ENCODE peak calls at places on chromosomes 16 and 17, in four cellular contexts. E is K562, I is GM12878, B is HepG2. D is an unnamed sample.

GRCh38 chr16:11909653-11910551 is 5.9 kb downstream of the GSPT1 start:
- DNase-seq in E (no peak), I (no peak), B (no peak), D (no peak)

GRCh38 chr17:74497471-74497870 is 31.0 kb downstream of the CD300A start:
- DNase-seq in E (no peak), I (no peak), B (no peak), D (no peak)

GRCh38 chr17:3928394-3928793 is 12.1 kb upstream of the P2RX1 start:
- DNase-seq in E (no peak), I (no peak), B (no peak), D (no peak)

GRCh38 chr16:50183316-50183715 is 30.2 kb downstream of the TENT4B start:
- DNase-seq in E (no peak), I (no peak), B (no peak), D (no peak)

GRCh38 chr16:65884018-65884417 is 482.5 kb upstream of the CDH5 start:
- DNase-seq in E (no peak), I (no peak), B (no peak), D (no peak)

GRCh38 chr16:89193576-89194293 is 6.6 kb downstream of the SLC22A31 start:
- DNase-seq in E (no peak), I (no peak), B (no peak), D (no peak)

GRCh38 chr17:17853811-17854527 is 17.2 kb upstream of the SREBF1 start:
- DNase-seq in E (no peak), I (no peak), B (no peak), D (no peak)

GRCh38 chr17:48444531-48445247 is 14.7 kb upstream of the SKAP1 start:
- DNase-seq in E (peak), I (no peak), B (no peak), D (no peak)

GRCh38 chr17:13027246-13027645 is 9.4 kb upstream of the ELAC2 start:
- DNase-seq in E (no peak), I (no peak), B (no peak), D (no peak)

GRCh38 chr17:32855620-32856019 is 21.3 kb downstream of the MYO1D start:
- DNase-seq in E (no peak), I (no peak), B (no peak), D (no peak)

GRCh38 chr17:79790805-79791353 is 6.0 kb downstream of the CBX8 start:
- DNase-seq in E (no peak), I (no peak), B (no peak), D (no peak)

GRCh38 chr17:7462474-7463367 is 16.7 kb downstream of the ZBTB4 start:
- DNase-seq in E (no peak), I (no peak), B (no peak), D (no peak)

GRCh38 chr17:48997103-48997826 is at the start of gene IGF2BP1:
- DNase-seq in E (peak), I (no peak), B (peak), D (peak)

GRCh38 chr17:74738051-74738996 is 1.3 kb downstream of the RAB37 start:
- DNase-seq in E (no peak), I (peak), B (peak), D (no peak)

GRCh38 chr17:47225436-47225858 is 16.3 kb downstream of the MYL4 start:
- DNase-seq in E (peak), I (no peak), B (peak), D (no peak)

GRCh38 chr17:7004398-7005253 is 7.8 kb upstream of the RNASEK start:
- DNase-seq in E (peak), I (peak), B (peak), D (no peak)

GRCh38 chr16:57341441-57342303 is 16.9 kb upstream of the CCL22 start:
- DNase-seq in E (no peak), I (no peak), B (no peak), D (no peak)

GRCh38 chr17:69874220-69874670 is 200.8 kb upstream of the KCNJ16 start:
- DNase-seq in E (peak), I (no peak), B (no peak), D (no peak)

GRCh38 chr17:61495161-61495857 is 43.1 kb downstream of the TBX4 start:
- DNase-seq in E (peak), I (no peak), B (no peak), D (no peak)

GRCh38 chr17:78387982-78388941 is 9.8 kb downstream of the PGS1 start:
- DNase-seq in E (no peak), I (no peak), B (no peak), D (no peak)

GRCh38 chr17:29776026-29776425 is 153.3 kb upstream of the CORO6 start:
- DNase-seq in E (no peak), I (no peak), B (no peak), D (no peak)

GRCh38 chr16:57846078-57846697 is 43.9 kb upstream of the KIFC3 start:
- DNase-seq in E (peak), I (no peak), B (no peak), D (peak)

GRCh38 chr17:61451538-61452300 is 503 bp upstream of the TBX4 start:
- DNase-seq in E (no peak), I (no peak), B (no peak), D (peak)

GRCh38 chr17:17849147-17849820 is 12.5 kb upstream of the SREBF1 start:
- DNase-seq in E (peak), I (peak), B (peak), D (no peak)

GRCh38 chr17:20114466-20114865 is 105.3 kb downstream of the SPECC1 start:
- DNase-seq in E (no peak), I (no peak), B (no peak), D (no peak)

GRCh38 chr17:34979153-34979552 is 1.2 kb upstream of the LIG3 start:
- DNase-seq in E (peak), I (no peak), B (no peak), D (no peak)

GRCh38 chr16:86918637-86919036 is 340.3 kb downstream of the FOXL1 start:
- DNase-seq in E (no peak), I (no peak), B (no peak), D (no peak)

GRCh38 chr17:43868236-43868994 is 21.4 kb downstream of the CD300LG start:
- DNase-seq in E (no peak), I (no peak), B (no peak), D (no peak)

GRCh38 chr17:47209499-47209898 is 351 bp downstream of the MYL4 start:
- DNase-seq in E (no peak), I (no peak), B (no peak), D (no peak)

GRCh38 chr16:21167360-21167759 is 8.9 kb downstream of the LDAF1 start:
- DNase-seq in E (no peak), I (no peak), B (no peak), D (no peak)

GRCh38 chr17:48627625-48628510 is 1.7 kb upstream of the HOXB9 start:
- DNase-seq in E (peak), I (no peak), B (no peak), D (no peak)

GRCh38 chr16:80902306-80903154 is 98.1 kb upstream of the CDYL2 start:
- DNase-seq in E (no peak), I (no peak), B (no peak), D (no peak)

GRCh38 chr16:80896778-80897177 is 92.4 kb upstream of the CDYL2 start:
- DNase-seq in E (no peak), I (no peak), B (no peak), D (no peak)

GRCh38 chr16:80903616-80904015 is 99.2 kb upstream of the CDYL2 start:
- DNase-seq in E (no peak), I (no peak), B (no peak), D (no peak)

GRCh38 chr16:80899804-80900592 is 95.6 kb upstream of the CDYL2 start:
- DNase-seq in E (peak), I (no peak), B (peak), D (no peak)

GRCh38 chr16:80900593-80900954 is 96.2 kb upstream of the CDYL2 start:
- DNase-seq in E (no peak), I (no peak), B (no peak), D (no peak)
- TF ChIP-seq TCF7 in E (no peak), I (no peak), B (no peak), D (no peak)

DNA sequence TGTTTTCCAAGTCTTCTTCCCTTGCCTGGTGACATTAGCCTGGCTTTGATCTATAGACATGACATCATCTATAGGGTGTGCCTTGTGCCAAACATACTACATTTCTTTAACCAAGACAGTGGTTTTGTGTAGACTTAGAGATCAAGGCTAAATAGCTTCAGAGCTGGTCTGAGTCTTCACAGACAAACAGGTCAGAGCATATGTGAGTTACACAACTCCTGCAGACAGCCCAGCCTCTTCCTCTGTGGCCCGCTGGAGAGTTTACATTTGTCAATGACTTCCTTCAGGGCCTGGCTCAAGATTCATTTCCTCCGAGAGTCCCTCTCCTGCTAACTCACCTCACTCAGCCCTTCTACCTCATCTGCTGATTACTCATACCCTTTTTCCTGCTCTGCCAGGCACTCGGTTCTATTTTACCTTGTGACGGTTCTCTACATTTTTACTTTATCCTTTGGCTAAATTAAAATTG is 73.1 kb upstream of the TANC2 start:
- DNase-seq in E (no peak), I (no peak), B (peak), D (no peak)
- TF ChIP-seq TCF7 in E (no peak), I (no peak), B (no peak), D (no peak)

GRCh38 chr17:64155751-64156544 is 26.0 kb upstream of the ERN1 start:
- DNase-seq in E (no peak), I (no peak), B (peak), D (no peak)
- TF ChIP-seq TCF7 in E (no peak), I (no peak), B (peak), D (no peak)

GRCh38 chr16:84833542-84834402 is 14.0 kb downstream of the CRISPLD2 start:
- DNase-seq in E (no peak), I (no peak), B (no peak), D (no peak)

GRCh38 chr16:84830765-84831384 is 11.1 kb downstream of the CRISPLD2 start:
- DNase-seq in E (no peak), I (no peak), B (no peak), D (no peak)

GRCh38 chr16:84833142-84833495 is 13.3 kb downstream of the CRISPLD2 start:
- DNase-seq in E (no peak), I (no peak), B (no peak), D (no peak)

GRCh38 chr16:84834403-84834772 is 14.6 kb downstream of the CRISPLD2 start:
- DNase-seq in E (no peak), I (no peak), B (no peak), D (no peak)

GRCh38 chr16:84832488-84833141 is 12.8 kb downstream of the CRISPLD2 start:
- DNase-seq in E (no peak), I (no peak), B (no peak), D (no peak)
- TF ChIP-seq TCF7 in E (no peak), I (no peak), B (no peak), D (no peak)

GRCh38 chr17:41444186-41444585 is 3.4 kb upstream of the KRT38 start:
- DNase-seq in E (no peak), I (no peak), B (no peak), D (no peak)

GRCh38 chr17:41444640-41445039 is 3.9 kb upstream of the KRT38 start:
- DNase-seq in E (no peak), I (no peak), B (no peak), D (no peak)

GRCh38 chr17:41440531-41441033 is at the start of gene KRT38:
- DNase-seq in E (no peak), I (no peak), B (no peak), D (no peak)

GRCh38 chr17:41439375-41439774 is 1.4 kb downstream of the KRT38 start:
- DNase-seq in E (no peak), I (no peak), B (peak), D (no peak)

GRCh38 chr17:41442772-41443171 is 2.0 kb upstream of the KRT38 start:
- DNase-seq in E (no peak), I (no peak), B (no peak), D (no peak)
- TF ChIP-seq TCF7 in E (no peak), I (no peak), B (no peak), D (no peak)

GRCh38 chr16:69917739-69918138 is 33.4 kb upstream of the CLEC18A start:
- DNase-seq in E (no peak), I (no peak), B (no peak), D (peak)

GRCh38 chr16:69918241-69918640 is 32.9 kb upstream of the CLEC18A start:
- DNase-seq in E (no peak), I (no peak), B (no peak), D (no peak)

GRCh38 chr16:69924041-69924775 is 26.9 kb upstream of the CLEC18A start:
- DNase-seq in E (no peak), I (no peak), B (no peak), D (no peak)

GRCh38 chr16:69922200-69922599 is 28.9 kb upstream of the CLEC18A start:
- DNase-seq in E (no peak), I (no peak), B (no peak), D (no peak)

DNA sequence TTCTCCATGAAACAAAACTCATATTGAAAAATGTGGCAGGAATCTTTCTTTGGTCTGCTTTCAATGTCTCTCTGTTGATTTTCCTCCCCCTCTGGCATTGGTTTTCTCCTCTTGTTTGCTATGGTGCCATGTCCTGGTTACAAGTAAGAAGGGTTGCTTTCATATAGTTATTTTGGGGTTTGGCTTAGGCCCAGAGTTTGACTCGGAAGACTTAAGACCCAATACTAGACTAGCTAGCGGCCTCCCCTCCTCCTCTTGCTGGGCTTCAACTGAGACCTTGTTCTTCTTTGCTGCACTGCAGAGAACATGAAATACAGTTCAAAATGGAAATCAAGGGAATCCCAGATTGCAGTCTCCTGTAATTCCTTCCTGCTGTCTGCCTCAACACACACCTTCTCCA is 30.0 kb upstream of the CLEC18A start:
- DNase-seq in E (no peak), I (no peak), B (no peak), D (no peak)
- TF ChIP-seq TCF7 in E (no peak), I (no peak), B (no peak), D (no peak)

GRCh38 chr17:55451758-55452468 is 30.3 kb upstream of the MMD start:
- DNase-seq in E (no peak), I (no peak), B (no peak), D (no peak)
- TF ChIP-seq TCF7 in E (no peak), I (no peak), B (no peak), D (no peak)

DNA sequence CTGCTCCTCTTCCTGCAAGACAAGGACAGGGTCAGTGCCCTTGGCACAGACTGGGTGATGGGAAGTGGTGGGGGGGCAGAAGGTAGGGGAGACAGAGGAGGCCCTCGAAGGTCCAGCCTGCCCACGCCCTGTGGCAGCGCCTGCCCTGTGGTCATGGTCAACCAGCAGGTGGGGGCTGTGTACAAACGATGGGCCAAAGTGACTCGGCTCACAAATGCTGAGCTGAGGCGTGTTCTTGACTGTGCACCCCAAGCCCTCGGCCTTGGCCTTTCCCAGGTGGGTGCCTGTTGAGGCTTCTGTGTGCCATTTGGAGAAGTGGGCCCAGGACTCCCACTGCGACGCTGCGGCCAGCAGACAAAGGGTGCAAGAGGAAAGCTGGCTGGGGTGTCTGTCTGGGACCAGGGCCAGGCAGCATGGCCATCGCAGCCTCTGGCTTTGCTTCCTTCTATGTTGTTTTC is 22.6 kb downstream of the MXRA7 start:
- DNase-seq in E (no peak), I (no peak), B (no peak), D (no peak)
- TF ChIP-seq TCF7 in E (no peak), I (no peak), B (no peak), D (no peak)

D was measured in WTC11.